ENCODE peak calls at places on chromosomes 3 and 15, in five cellular contexts. L is neural crest cell, C is AG10803, T is cardiac muscle cell, H is HFFc6. X is an unnamed sample.

GRCh38 chr3:7713724-7714123 is 787.9 kb upstream of the LMCD1 start:
- DNase-seq in H (no peak), L (no peak), T (no peak), C (no peak), X (no peak)

GRCh38 chr3:17489139-17489538 is 253.3 kb downstream of the TBC1D5 start:
- DNase-seq in C (no peak), T (no peak), L (no peak), H (peak), X (no peak)

GRCh38 chr3:49554639-49555265 is 475 bp downstream of the BSN start:
- DNase-seq in T (peak), C (no peak), L (peak), H (no peak), X (peak)

GRCh38 chr15:33067456-33067855 is 127.1 kb downstream of the FMN1 start:
- DNase-seq in C (peak), H (peak), L (no peak), T (no peak), X (no peak)

GRCh38 chr3:189392969-189393368 is 221.2 kb downstream of the TPRG1 start:
- DNase-seq in H (no peak), T (no peak), C (no peak), L (no peak), X (no peak)

GRCh38 chr15:73784299-73784698 is 31.1 kb upstream of the INSYN1 start:
- DNase-seq in C (no peak), L (no peak), H (no peak), T (no peak), X (no peak)

GRCh38 chr15:42143866-42144625 is 12.4 kb downstream of the PLA2G4F start:
- DNase-seq in L (no peak), C (no peak), H (no peak), T (no peak), X (no peak)

GRCh38 chr3:124315215-124316033 is 323.5 kb upstream of the ROPN1 start:
- DNase-seq in L (no peak), C (peak), T (no peak), H (peak), X (no peak)

GRCh38 chr3:37536799-37537311 is 324.8 kb upstream of the CTDSPL start:
- DNase-seq in H (no peak), L (no peak), T (no peak), C (no peak), X (no peak)

GRCh38 chr3:29605845-29606244 is 325.0 kb downstream of the RBMS3 start:
- DNase-seq in T (no peak), L (no peak), C (peak), H (peak), X (no peak)

GRCh38 chr3:111619833-111620232 is 24.7 kb upstream of the ZBED2 start:
- DNase-seq in T (no peak), C (no peak), H (no peak), L (no peak), X (no peak)

GRCh38 chr3:136270179-136270578 is 20.0 kb downstream of the PCCB start:
- DNase-seq in T (no peak), C (no peak), L (no peak), H (no peak), X (no peak)

GRCh38 chr3:24508423-24508839 is 13.8 kb upstream of the THRB start:
- DNase-seq in T (no peak), C (peak), H (no peak), L (no peak), X (no peak)

GRCh38 chr3:127671523-127672428 is 976 bp upstream of the ABTB1 start:
- DNase-seq in C (no peak), T (no peak), H (no peak), L (no peak), X (peak)

GRCh38 chr15:98085003-98085639 is 124.6 kb downstream of the ARRDC4 start:
- DNase-seq in C (peak), T (peak), L (peak), H (peak), X (no peak)

GRCh38 chr15:55343168-55343567 is 24.1 kb downstream of the PIGB start:
- DNase-seq in T (no peak), C (peak), L (no peak), H (peak), X (no peak)

GRCh38 chr3:37163262-37164020 is 10.9 kb downstream of the LRRFIP2 start:
- DNase-seq in C (peak), L (no peak), T (no peak), H (peak), X (no peak)

GRCh38 chr15:41474436-41474835 is 19.2 kb upstream of the ITPKA start:
- DNase-seq in C (no peak), L (no peak), H (no peak), T (no peak), X (no peak)

GRCh38 chr3:55544219-55544618 is 57.1 kb upstream of the WNT5A start:
- DNase-seq in L (no peak), C (no peak), H (no peak), T (no peak), X (no peak)

GRCh38 chr15:48627260-48627969 is 18.1 kb downstream of the FBN1 start:
- DNase-seq in L (no peak), C (peak), T (no peak), H (peak), X (no peak)

GRCh38 chr3:185825639-185826481 is 1.0 kb upstream of the IGF2BP2 start:
- DNase-seq in C (peak), L (peak), T (peak), H (no peak), X (peak)

GRCh38 chr15:81959196-81959595 is 86.6 kb downstream of the MEX3B start:
- DNase-seq in H (no peak), T (no peak), C (no peak), L (no peak), X (no peak)

GRCh38 chr15:67176195-67176971 is 78.1 kb downstream of the AAGAB start:
- DNase-seq in H (no peak), T (peak), C (no peak), L (no peak), X (no peak)

GRCh38 chr3:9966841-9967240 is 14.6 kb upstream of the PRRT3 start:
- DNase-seq in H (no peak), T (no peak), L (no peak), C (no peak), X (no peak)

GRCh38 chr3:5036858-5037257 is 57.6 kb downstream of the BHLHE40 start:
- DNase-seq in T (no peak), C (no peak), L (no peak), H (no peak), X (no peak)

GRCh38 chr15:39438795-39439577 is 141.9 kb upstream of the THBS1 start:
- DNase-seq in C (no peak), T (peak), L (no peak), H (no peak), X (no peak)

GRCh38 chr15:76979996-76980520 is 14.9 kb upstream of the PSTPIP1 start:
- DNase-seq in C (no peak), T (no peak), H (no peak), L (no peak), X (no peak)

GRCh38 chr15:76982356-76982755 is 12.6 kb upstream of the PSTPIP1 start:
- DNase-seq in H (no peak), T (no peak), L (no peak), C (no peak), X (no peak)

GRCh38 chr15:76983588-76984379 is 11.1 kb upstream of the PSTPIP1 start:
- DNase-seq in L (no peak), H (no peak), T (no peak), C (no peak), X (no peak)

GRCh38 chr15:76979331-76979925 is 15.5 kb upstream of the PSTPIP1 start:
- DNase-seq in H (no peak), L (no peak), T (no peak), C (no peak), X (no peak)

GRCh38 chr15:76982756-76983155 is 12.2 kb upstream of the PSTPIP1 start:
- DNase-seq in L (no peak), C (no peak), H (no peak), T (no peak), X (no peak)
- TF ChIP-seq CTCF in L (no peak), C (no peak), H (no peak), T (no peak), X (no peak)

GRCh38 chr15:89093509-89093908 is 5.3 kb downstream of the ABHD2 start:
- DNase-seq in T (no peak), C (no peak), H (no peak), L (no peak), X (no peak)

GRCh38 chr15:89088605-89089315 is 504 bp downstream of the ABHD2 start:
- DNase-seq in T (peak), H (no peak), C (no peak), L (no peak), X (peak)

GRCh38 chr15:89091667-89092220 is 3.5 kb downstream of the ABHD2 start:
- DNase-seq in L (no peak), H (no peak), T (no peak), C (no peak), X (no peak)

GRCh38 chr15:89089316-89090230 is 1.3 kb downstream of the ABHD2 start:
- DNase-seq in H (no peak), C (no peak), T (no peak), L (no peak), X (no peak)

DNA sequence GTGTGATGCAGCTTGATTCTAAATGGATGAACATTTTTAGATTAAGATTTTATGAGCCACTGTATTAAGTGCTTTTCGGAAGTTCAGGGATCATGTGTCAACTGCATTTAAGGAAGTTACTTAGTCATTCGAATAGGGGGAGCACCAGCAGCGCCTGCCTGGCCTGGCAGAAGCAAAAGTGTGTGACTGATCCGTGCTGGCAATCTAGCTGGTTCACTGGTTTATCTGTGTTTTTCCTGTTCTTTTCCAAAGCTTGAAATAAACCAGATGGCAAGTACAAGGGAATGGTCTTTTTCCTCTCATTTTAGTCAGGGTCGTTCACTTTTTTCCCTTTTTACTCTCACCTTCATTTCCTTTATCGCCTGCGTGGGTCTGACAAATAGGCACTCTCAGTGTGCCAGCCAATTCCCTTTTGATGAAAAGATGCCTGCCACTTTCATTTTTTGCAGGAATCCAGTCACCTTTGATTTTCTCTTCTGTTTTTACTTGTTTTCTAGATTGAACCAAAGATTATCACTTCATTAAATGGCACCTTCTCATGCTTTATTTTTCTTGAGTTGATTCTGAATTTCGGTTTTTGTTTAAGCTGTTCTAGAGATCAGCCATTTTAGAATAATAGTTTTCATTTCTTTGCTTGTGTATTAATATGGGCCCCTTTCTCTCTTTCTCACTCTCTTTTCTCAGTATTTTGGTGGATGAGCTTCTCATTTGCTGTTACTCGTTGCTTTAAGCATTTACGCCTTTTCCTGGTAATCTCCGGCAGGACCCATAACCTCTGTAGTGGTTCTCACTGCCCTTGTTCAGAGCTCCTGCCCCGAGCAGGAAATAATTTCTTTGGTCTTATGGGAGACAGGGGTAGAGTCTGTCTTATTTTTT is 2.8 kb downstream of the ABHD2 start:
- DNase-seq in C (peak), L (no peak), T (peak), H (peak), X (peak)
- TF ChIP-seq CTCF in C (peak), L (no peak), T (peak), H (peak), X (no peak)

GRCh38 chr3:67593761-67594234 is 60.6 kb downstream of the SUCLG2 start:
- DNase-seq in C (peak), H (peak), L (no peak), T (no peak), X (no peak)
- TF ChIP-seq CTCF in C (no peak), H (peak), L (no peak), T (peak), X (no peak)

DNA sequence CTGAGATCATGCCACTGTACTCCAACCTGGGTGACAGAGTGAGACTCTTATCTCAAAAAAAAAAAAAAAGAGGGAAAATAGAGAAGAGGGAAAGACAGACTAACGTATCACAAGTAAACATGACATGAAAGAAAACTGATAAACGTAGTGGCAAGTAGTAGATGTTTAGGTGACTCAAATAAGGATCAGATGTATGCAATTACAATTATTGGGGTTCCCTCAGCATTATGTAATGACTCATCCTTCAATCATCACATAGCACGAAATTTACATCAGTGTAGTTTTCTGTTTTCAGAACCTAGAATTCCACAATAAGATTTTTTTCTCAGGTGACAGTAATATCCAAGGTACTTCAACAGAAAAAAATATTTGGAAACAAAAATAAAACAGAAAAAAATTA is 46.6 kb downstream of the DPP8 start:
- DNase-seq in L (no peak), C (no peak), T (no peak), H (peak), X (no peak)
- TF ChIP-seq CTCF in L (no peak), C (no peak), T (no peak), H (no peak), X (no peak)

GRCh38 chr3:57962448-57962834 is 45.8 kb upstream of the FLNB start:
- DNase-seq in L (no peak), C (no peak), T (no peak), H (no peak), X (no peak)
- TF ChIP-seq CTCF in L (no peak), C (no peak), T (no peak), H (no peak), X (no peak)

GRCh38 chr3:107117922-107118576 is 259.2 kb upstream of the CCDC54 start:
- DNase-seq in L (peak), T (peak), C (peak), H (peak), X (peak)
- TF ChIP-seq CTCF in L (peak), T (peak), C (peak), H (peak), X (peak)

DNA sequence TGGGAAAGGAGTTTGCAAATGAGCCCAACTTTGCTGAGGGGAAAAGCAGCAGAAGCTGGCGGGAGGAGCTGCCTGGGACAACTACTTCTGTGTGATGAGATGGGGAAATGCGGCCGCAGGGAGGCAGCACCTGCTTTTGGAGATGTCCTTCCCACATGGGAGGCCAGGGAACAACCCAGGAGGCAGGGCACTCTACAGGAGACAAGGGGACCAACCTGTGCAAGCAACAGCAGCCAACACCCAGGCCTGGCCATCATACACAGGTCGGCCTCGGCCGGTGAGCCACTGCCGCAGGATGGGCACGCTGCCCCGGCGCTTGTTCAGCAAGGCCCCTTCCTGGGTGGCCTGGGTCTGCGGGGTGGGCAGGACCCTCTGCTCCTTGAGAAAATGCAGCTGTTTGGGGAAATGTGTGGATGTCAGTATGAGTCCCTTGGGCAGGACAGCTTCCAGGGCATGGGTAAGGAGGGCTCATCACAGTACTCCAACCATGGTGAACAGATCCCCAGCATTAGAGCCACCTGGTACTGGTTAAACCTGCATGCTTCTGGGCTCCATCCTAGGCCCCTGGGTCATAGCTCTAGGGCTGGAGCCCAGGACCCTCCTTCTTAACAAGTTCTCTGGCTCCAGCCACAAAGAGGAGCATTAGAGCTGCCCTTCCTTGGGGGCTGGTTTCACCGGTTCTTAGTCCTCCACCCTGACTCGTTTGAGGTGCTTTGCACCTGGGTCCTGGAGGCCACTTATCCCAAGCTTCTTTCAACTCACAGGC is 11.6 kb downstream of the EPB42 start:
- DNase-seq in H (no peak), L (no peak), C (no peak), T (peak), X (no peak)
- TF ChIP-seq CTCF in H (peak), L (no peak), C (peak), T (peak), X (no peak)

DNA sequence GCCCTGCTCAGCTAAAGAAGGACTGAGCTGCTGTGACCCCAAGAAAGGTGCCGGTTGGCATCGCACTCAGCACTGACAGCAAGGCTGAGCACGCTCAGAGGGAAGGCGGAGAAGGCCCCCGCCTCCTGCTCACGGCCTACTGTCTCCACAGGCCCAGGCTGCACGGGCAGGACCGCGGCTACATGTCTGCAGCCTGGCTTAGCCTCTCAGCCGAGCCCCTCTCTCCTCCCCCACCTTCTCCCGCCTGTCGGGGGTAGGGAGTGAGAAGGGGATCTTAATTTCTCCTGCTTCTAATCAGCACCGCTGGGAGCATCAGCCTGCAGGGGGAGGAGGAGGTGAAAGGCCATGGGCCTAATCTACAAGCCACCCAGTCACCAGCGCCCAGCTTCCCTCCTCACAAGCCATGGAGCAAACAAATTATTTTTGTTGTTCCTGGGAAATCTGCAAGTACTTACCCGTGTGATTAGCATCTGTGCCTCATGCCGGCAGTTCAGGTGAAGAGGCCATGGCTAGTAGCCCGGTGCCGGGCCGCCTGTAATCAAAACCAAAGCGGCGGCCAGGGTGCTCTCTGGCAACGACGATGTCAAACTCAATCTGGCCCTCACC is 68.1 kb downstream of the EPHB3 start:
- DNase-seq in L (no peak), T (peak), H (no peak), C (no peak), X (peak)
- TF ChIP-seq CTCF in L (no peak), T (no peak), H (no peak), C (no peak), X (no peak)

DNA sequence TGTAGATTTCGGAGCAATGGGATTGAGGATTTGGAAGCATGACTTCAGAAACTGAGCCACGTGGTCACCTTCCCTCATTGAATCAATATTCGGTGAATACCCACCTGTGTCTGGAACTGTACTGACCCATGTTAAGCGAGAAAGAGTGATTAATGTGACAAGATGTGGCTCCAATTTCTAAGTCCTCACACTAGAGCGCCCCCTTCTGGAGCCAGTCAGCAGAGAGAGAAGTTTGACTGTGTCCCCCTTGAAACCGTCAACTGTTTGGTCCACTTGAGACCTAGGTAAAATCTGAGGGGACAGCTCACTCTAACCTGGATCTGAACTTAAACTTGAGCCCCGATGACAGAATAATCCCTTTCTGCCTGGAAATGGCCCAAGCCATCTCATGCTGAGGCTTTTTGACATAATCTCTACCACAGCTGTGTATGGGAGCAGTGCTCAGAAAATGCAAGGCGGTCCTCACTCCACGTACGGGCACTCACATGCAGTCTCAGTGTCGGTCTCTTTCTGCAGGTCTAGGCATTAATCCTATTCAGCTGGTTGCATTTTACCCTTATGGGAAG is 47.8 kb upstream of the LIMD1 start:
- DNase-seq in L (peak), H (no peak), C (no peak), T (peak), X (peak)
- TF ChIP-seq CTCF in L (peak), H (peak), C (peak), T (peak), X (peak)

DNA sequence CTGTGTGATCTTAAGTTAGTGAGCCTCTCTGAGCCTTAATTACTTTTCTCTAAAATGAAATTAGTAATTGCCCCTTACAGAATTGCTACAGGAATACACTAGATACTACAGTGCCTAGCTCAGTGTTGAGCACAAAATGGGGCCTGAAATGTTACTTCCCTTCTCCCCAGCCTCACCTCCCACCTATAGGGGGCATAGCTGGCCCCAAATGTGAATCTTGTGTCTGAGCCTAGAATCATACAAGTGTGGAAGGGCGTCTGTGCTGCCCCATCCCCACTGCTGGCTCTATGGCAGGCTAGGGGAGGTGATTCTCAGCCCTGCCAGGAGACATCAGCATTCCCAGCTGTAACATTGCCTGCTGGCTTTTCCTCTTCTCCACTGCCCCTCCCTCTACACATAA is 42.7 kb downstream of the IFT122 start:
- DNase-seq in H (no peak), T (no peak), C (no peak), L (no peak), X (no peak)
- TF ChIP-seq CTCF in H (peak), T (peak), C (peak), L (peak), X (peak)

X was measured in glutamatergic neuron.